ENCODE peak calls at places on chromosomes 12 and 14, in ten cellular contexts. F is transverse colon, J is stomach, P is HCT116, S is upper lobe of left lung, A is HepG2, T is Panc1, C is K562, H is vagina, K is sigmoid colon. E is an unnamed sample.

GRCh38 chr12:96710127-96710745 is 196.8 kb upstream of the NEDD1 start:
- DNase-seq in F (no peak), J (no peak), P (no peak), S (no peak), A (no peak), T (no peak), C (no peak), H (no peak), K (no peak), E (peak)

GRCh38 chr12:131457028-131457310 is 253.9 kb upstream of the SFSWAP start:
- DNase-seq in F (no peak), J (peak), P (no peak), S (peak), A (no peak), T (no peak), C (no peak), H (no peak), K (no peak), E (no peak)

GRCh38 chr14:70822706-70823185 is 13.4 kb upstream of the MAP3K9 start:
- DNase-seq in F (peak), J (peak), P (no peak), S (peak), A (no peak), T (no peak), C (no peak), H (no peak), K (no peak), E (no peak)

GRCh38 chr14:105098316-105098715 is 33.1 kb upstream of the GPR132 start:
- DNase-seq in F (no peak), J (no peak), P (no peak), S (no peak), A (no peak), T (no peak), C (no peak), H (no peak), K (no peak), E (no peak)

GRCh38 chr14:57051633-57052032 is 217.1 kb downstream of the EXOC5 start:
- DNase-seq in F (no peak), J (no peak), P (no peak), S (no peak), A (no peak), T (no peak), C (no peak), H (no peak), K (no peak), E (no peak)

GRCh38 chr14:106215229-106215628 is 688.8 kb downstream of the TMEM121 start:
- DNase-seq in F (no peak), J (no peak), P (no peak), S (no peak), A (no peak), T (no peak), C (no peak), H (no peak), K (no peak), E (no peak)

GRCh38 chr12:47391566-47391965 is 311.8 kb upstream of the AMIGO2 start:
- DNase-seq in F (peak), J (peak), P (no peak), S (peak), A (no peak), T (no peak), C (no peak), H (no peak), K (no peak), E (no peak)

GRCh38 chr14:37709419-37710195 is 114.2 kb downstream of the TTC6 start:
- DNase-seq in F (no peak), J (no peak), P (peak), S (no peak), A (peak), T (no peak), C (no peak), H (no peak), K (no peak), E (no peak)

GRCh38 chr12:56258820-56259183 is 618 bp upstream of the ANKRD52 start:
- DNase-seq in F (no peak), J (no peak), P (no peak), S (no peak), A (no peak), T (no peak), C (no peak), H (no peak), K (no peak), E (no peak)

GRCh38 chr12:15717940-15718567 is 71.1 kb downstream of the EPS8 start:
- DNase-seq in F (no peak), J (no peak), P (peak), S (no peak), A (no peak), T (no peak), C (no peak), H (no peak), K (no peak), E (no peak)

GRCh38 chr12:27975222-27976136 is 2.9 kb upstream of the PTHLH start:
- DNase-seq in F (no peak), J (no peak), P (no peak), S (peak), A (no peak), T (no peak), C (peak), H (no peak), K (peak), E (no peak)

GRCh38 chr12:107319536-107320030 is 226.2 kb upstream of the CRY1 start:
- DNase-seq in F (no peak), J (no peak), P (no peak), S (peak), A (no peak), T (no peak), C (no peak), H (no peak), K (no peak), E (peak)

GRCh38 chr12:92654929-92655328 is 47.9 kb upstream of the PLEKHG7 start:
- DNase-seq in F (no peak), J (no peak), P (no peak), S (no peak), A (no peak), T (no peak), C (no peak), H (no peak), K (no peak), E (no peak)

GRCh38 chr12:102167821-102168605 is 29.6 kb downstream of the PMCH start:
- DNase-seq in F (no peak), J (no peak), P (no peak), S (no peak), A (no peak), T (no peak), C (no peak), H (no peak), K (no peak), E (no peak)

GRCh38 chr14:104299993-104300761 is 161.8 kb downstream of the KIF26A start:
- DNase-seq in F (no peak), J (peak), P (no peak), S (peak), A (no peak), T (no peak), C (no peak), H (no peak), K (no peak), E (no peak)

GRCh38 chr12:32100361-32100760 is 6.3 kb upstream of the BICD1 start:
- DNase-seq in F (no peak), J (no peak), P (no peak), S (no peak), A (no peak), T (no peak), C (no peak), H (no peak), K (no peak), E (no peak)

GRCh38 chr14:103319422-103319821 is 14.6 kb upstream of the EIF5 start:
- DNase-seq in F (peak), J (no peak), P (no peak), S (no peak), A (no peak), T (no peak), C (no peak), H (no peak), K (no peak), E (no peak)

GRCh38 chr12:19967486-19967885 is 400.9 kb upstream of the PDE3A start:
- DNase-seq in F (no peak), J (no peak), P (no peak), S (no peak), A (no peak), T (no peak), C (no peak), H (no peak), K (no peak), E (no peak)

GRCh38 chr14:21924479-21924878 is 250.9 kb upstream of the OR4E1 start:
- DNase-seq in F (peak), J (no peak), P (no peak), S (no peak), A (no peak), T (no peak), C (no peak), H (no peak), K (no peak), E (no peak)

GRCh38 chr12:123354600-123354999 is 10.0 kb downstream of the SBNO1 start:
- DNase-seq in F (no peak), J (no peak), P (no peak), S (no peak), A (no peak), T (no peak), C (no peak), H (no peak), K (no peak), E (no peak)

GRCh38 chr14:61364243-61364642 is 42.9 kb downstream of the PRKCH start:
- DNase-seq in F (no peak), J (no peak), P (no peak), S (no peak), A (no peak), T (no peak), C (no peak), H (no peak), K (no peak), E (no peak)

GRCh38 chr14:80792756-80793155 is 148.8 kb downstream of the CEP128 start:
- DNase-seq in F (no peak), J (no peak), P (no peak), S (no peak), A (no peak), T (no peak), C (no peak), H (no peak), K (no peak), E (no peak)

GRCh38 chr14:105267820-105268548 is 19.7 kb downstream of the BTBD6 start:
- DNase-seq in F (no peak), J (no peak), P (no peak), S (peak), A (no peak), T (no peak), C (no peak), H (no peak), K (no peak), E (no peak)

GRCh38 chr12:30928356-30929264 is 2.1 kb downstream of the TSPAN11 start:
- DNase-seq in F (no peak), J (no peak), P (no peak), S (no peak), A (no peak), T (no peak), C (peak), H (no peak), K (no peak), E (no peak)

GRCh38 chr14:35221462-35221861 is 70.7 kb upstream of the PSMA6 start:
- DNase-seq in F (no peak), J (no peak), P (no peak), S (no peak), A (no peak), T (no peak), C (no peak), H (no peak), K (no peak), E (no peak)

GRCh38 chr14:89720741-89721315 is 233.7 kb downstream of the EFCAB11 start:
- DNase-seq in F (peak), J (peak), P (no peak), S (no peak), A (no peak), T (no peak), C (no peak), H (no peak), K (no peak), E (no peak)

GRCh38 chr14:94473666-94474410 is 2.2 kb downstream of the SERPINA9 start:
- DNase-seq in F (no peak), J (no peak), P (no peak), S (peak), A (no peak), T (no peak), C (no peak), H (peak), K (no peak), E (no peak)

GRCh38 chr14:37625597-37626595 is 30.5 kb downstream of the TTC6 start:
- DNase-seq in F (no peak), J (no peak), P (no peak), S (no peak), A (peak), T (no peak), C (no peak), H (no peak), K (no peak), E (no peak)

GRCh38 chr12:113155641-113156040 is 6.1 kb downstream of the CFAP73 start:
- DNase-seq in F (no peak), J (no peak), P (no peak), S (no peak), A (no peak), T (no peak), C (no peak), H (no peak), K (no peak), E (no peak)

GRCh38 chr12:5309654-5310053 is 122.3 kb upstream of the NTF3 start:
- DNase-seq in F (no peak), J (no peak), P (no peak), S (peak), A (no peak), T (no peak), C (no peak), H (no peak), K (no peak), E (peak)

GRCh38 chr12:91506461-91506860 is 323.8 kb upstream of the DCN start:
- DNase-seq in F (no peak), J (no peak), P (no peak), S (no peak), A (no peak), T (no peak), C (no peak), H (no peak), K (no peak), E (no peak)

GRCh38 chr14:33669111-33669510 is 281.8 kb downstream of the EGLN3 start:
- DNase-seq in F (no peak), J (no peak), P (no peak), S (no peak), A (no peak), T (no peak), C (no peak), H (no peak), K (no peak), E (no peak)

GRCh38 chr14:83874662-83875061 is 1655.3 kb upstream of the FLRT2 start:
- DNase-seq in F (no peak), J (no peak), P (no peak), S (no peak), A (no peak), T (no peak), C (no peak), H (no peak), K (no peak), E (no peak)

GRCh38 chr14:78836777-78837176 is 666.6 kb downstream of the NRXN3 start:
- DNase-seq in F (peak), J (peak), P (peak), S (no peak), A (peak), T (peak), C (peak), H (no peak), K (no peak), E (peak)

GRCh38 chr14:50999726-51000125 is 55.4 kb upstream of the PYGL start:
- DNase-seq in F (no peak), J (no peak), P (no peak), S (no peak), A (peak), T (no peak), C (no peak), H (no peak), K (no peak), E (no peak)

GRCh38 chr12:111037047-111037446 is 116.7 kb upstream of the MYL2 start:
- DNase-seq in F (no peak), J (no peak), P (no peak), S (peak), A (no peak), T (no peak), C (no peak), H (no peak), K (no peak), E (no peak)

DNA sequence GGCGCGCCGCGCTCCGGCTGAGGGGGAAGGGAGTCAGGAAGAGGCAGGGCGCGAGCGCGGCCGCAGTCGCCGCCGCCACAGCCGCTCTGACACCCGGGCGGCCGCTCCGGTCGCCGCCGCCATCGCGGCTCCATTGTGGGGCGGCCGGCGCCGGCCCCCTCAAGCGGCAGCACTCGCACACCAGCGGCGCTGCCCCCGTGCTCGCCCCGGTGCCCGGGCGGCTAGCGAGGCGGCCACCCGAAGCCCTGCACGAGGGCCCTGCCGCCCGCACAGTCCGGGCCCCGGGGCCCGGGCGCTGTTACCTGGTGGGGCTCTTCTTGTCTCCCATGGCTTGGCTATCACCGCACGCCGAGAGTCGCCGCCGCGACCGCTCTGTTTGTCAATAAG is 202 bp downstream of the YAF2 start:
- DNase-seq in F (no peak), J (no peak), P (no peak), S (no peak), A (no peak), T (no peak), C (no peak), H (no peak), K (no peak), E (no peak)
- H3K4me3 ChIP-seq in F (peak), J (peak), P (peak), S (peak), A (peak), T (peak), C (peak), H (peak), K (peak), E (peak)

DNA sequence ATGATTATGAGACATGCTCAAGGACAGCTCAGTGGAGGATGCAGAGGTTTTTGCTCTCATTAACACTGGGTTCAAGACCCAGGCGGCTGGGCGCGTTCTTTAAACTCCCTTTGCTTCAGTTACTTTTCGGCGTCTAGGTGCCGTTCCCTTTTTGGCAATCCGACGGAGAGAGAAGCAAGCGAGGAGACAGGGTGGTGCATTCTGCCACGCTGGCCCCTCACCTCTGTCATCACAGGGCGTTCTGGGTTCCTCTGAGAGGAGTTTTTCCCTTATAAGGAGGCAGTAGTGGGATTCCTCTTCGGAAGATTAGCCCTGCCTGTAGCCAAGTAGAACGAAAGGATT is 9.0 kb upstream of the NEMF start:
- DNase-seq in F (peak), J (peak), P (no peak), S (no peak), A (no peak), T (no peak), C (no peak), H (no peak), K (peak), E (peak)
- TF ChIP-seq POLR2AphosphoS5 in F (no peak), J (peak), P (no peak), S (no peak), A (no peak), T (no peak), C (no peak), H (no peak), K (peak), E (no peak)

GRCh38 chr14:90815817-90816662 is at the start of gene TTC7B:
- DNase-seq in F (peak), J (peak), P (no peak), S (peak), A (no peak), T (no peak), C (peak), H (no peak), K (peak), E (no peak)
- H3K4me3 ChIP-seq in F (peak), J (peak), P (peak), S (peak), A (peak), T (peak), C (peak), H (peak), K (peak), E (peak)

GRCh38 chr12:93782854-93783253 is 105.7 kb downstream of the CRADD start:
- DNase-seq in F (no peak), J (no peak), P (no peak), S (no peak), A (no peak), T (no peak), C (no peak), H (no peak), K (no peak), E (no peak)

GRCh38 chr12:93780115-93780641 is 103.0 kb downstream of the CRADD start:
- DNase-seq in F (no peak), J (no peak), P (no peak), S (no peak), A (no peak), T (no peak), C (no peak), H (no peak), K (peak), E (no peak)

GRCh38 chr12:93777249-93777648 is 100.1 kb downstream of the CRADD start:
- DNase-seq in F (no peak), J (no peak), P (no peak), S (no peak), A (no peak), T (no peak), C (no peak), H (no peak), K (no peak), E (no peak)

GRCh38 chr12:93776581-93777018 is 99.4 kb downstream of the CRADD start:
- DNase-seq in F (no peak), J (no peak), P (no peak), S (no peak), A (no peak), T (no peak), C (no peak), H (no peak), K (no peak), E (no peak)

DNA sequence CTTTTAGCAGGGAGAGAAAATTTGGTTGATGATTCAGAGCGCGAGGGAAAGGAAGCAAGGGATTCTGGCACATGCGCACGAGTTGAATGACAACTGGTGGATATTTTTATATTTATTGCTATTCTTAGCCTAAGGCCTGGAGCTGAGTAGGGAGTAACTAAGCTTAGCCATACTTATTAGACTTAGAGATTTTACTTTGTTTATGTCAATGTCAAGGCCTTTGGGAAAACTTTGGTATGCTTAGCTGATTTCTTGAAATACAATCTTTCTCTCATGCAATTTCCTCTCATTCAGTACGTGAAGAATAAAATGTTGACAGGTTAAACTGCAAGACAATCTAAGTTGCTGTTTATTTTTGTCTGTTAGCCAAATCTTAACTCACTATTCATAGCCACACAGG is 101.1 kb downstream of the CRADD start:
- DNase-seq in F (no peak), J (no peak), P (no peak), S (no peak), A (no peak), T (no peak), C (no peak), H (no peak), K (peak), E (peak)
- TF ChIP-seq POLR2AphosphoS5 in F (peak), J (peak), P (no peak), S (no peak), A (no peak), T (no peak), C (no peak), H (peak), K (peak), E (peak)

GRCh38 chr14:101858791-101859537 is 97.5 kb downstream of the PPP2R5C start:
- DNase-seq in F (no peak), J (no peak), P (no peak), S (no peak), A (no peak), T (no peak), C (no peak), H (no peak), K (no peak), E (no peak)
- H3K4me3 ChIP-seq in F (no peak), J (no peak), P (no peak), S (no peak), A (no peak), T (no peak), C (no peak), H (no peak), K (no peak), E (no peak)